ENCODE peak calls at places on chromosomes 3 and 15, in five cellular contexts. V is H9, I is IMR-90, P is mesenchymal stem cell, H is neuronal stem cell. Y is an unnamed sample.

GRCh38 chr3:177478170-177478859 is 281.0 kb upstream of the TBL1XR1 start:
- DNase-seq in P (peak; percentile 97), I (peak; percentile 100), H (no peak), V (no peak), Y (no peak)

GRCh38 chr3:118573922-118574321 is 460.7 kb downstream of the IGSF11 start:
- DNase-seq in I (no peak), P (no peak), H (no peak), V (no peak), Y (no peak)

GRCh38 chr15:100201376-100202280 is 140.1 kb downstream of the ADAMTS17 start:
- DNase-seq in V (no peak), I (no peak), H (no peak), P (peak; percentile 1), Y (no peak)

GRCh38 chr15:73927003-73927475 is 777 bp downstream of the LOXL1 start:
- DNase-seq in V (peak; percentile 67), P (peak; percentile 54), H (no peak), I (no peak), Y (peak; percentile 70)

GRCh38 chr3:179898024-179898423 is 138.7 kb downstream of the PEX5L start:
- DNase-seq in H (peak; percentile 54), I (peak; percentile 55), V (peak; percentile 77), P (peak; percentile 64), Y (peak; percentile 97)

GRCh38 chr3:192121921-192122320 is 605.4 kb downstream of the FGF12 start:
- DNase-seq in I (no peak), V (no peak), P (no peak), H (no peak), Y (no peak)

GRCh38 chr15:69855601-69856000 is 242.1 kb downstream of the TLE3 start:
- DNase-seq in H (no peak), I (no peak), P (peak; percentile 66), V (no peak), Y (no peak)

GRCh38 chr3:172181936-172182708 is 142.7 kb downstream of the FNDC3B start:
- DNase-seq in I (peak; percentile 82), P (peak; percentile 93), V (no peak), H (no peak), Y (peak; percentile 75)

GRCh38 chr15:55980511-55980910 is 12.9 kb downstream of the NEDD4 start:
- DNase-seq in V (no peak), P (no peak), H (no peak), I (no peak), Y (no peak)

GRCh38 chr3:79937567-79937966 is 169.8 kb upstream of the ROBO1 start:
- DNase-seq in H (peak; percentile 60), V (no peak), P (no peak), I (no peak), Y (peak; percentile 92)

GRCh38 chr3:31312400-31312799 is 220.3 kb upstream of the STT3B start:
- DNase-seq in P (no peak), I (no peak), V (no peak), H (no peak), Y (no peak)

GRCh38 chr15:48373855-48374421 is 42.7 kb downstream of the DUT start:
- DNase-seq in I (peak; percentile 81), V (no peak), H (no peak), P (peak; percentile 38), Y (no peak)

GRCh38 chr3:171342200-171342599 is 118.0 kb downstream of the TNIK start:
- DNase-seq in I (no peak), P (no peak), V (no peak), H (no peak), Y (no peak)

GRCh38 chr3:49803464-49804140 is 541 bp downstream of the INKA1 start:
- DNase-seq in V (peak; percentile 74), P (no peak), H (peak; percentile 48), I (peak; percentile 39), Y (no peak)

GRCh38 chr15:88465633-88466219 is 1.5 kb downstream of the MRPL46 start:
- DNase-seq in V (no peak), H (no peak), P (peak; percentile 54), I (peak; percentile 55), Y (peak; percentile 36)

GRCh38 chr3:17133637-17134545 is 249.1 kb downstream of the PLCL2 start:
- DNase-seq in H (no peak), I (no peak), V (no peak), P (no peak), Y (no peak)

GRCh38 chr3:46395210-46395661 is 11.6 kb downstream of the CCR5AS start:
- DNase-seq in V (peak; percentile 45), P (no peak), I (peak; percentile 33), H (no peak), Y (no peak)

DNA sequence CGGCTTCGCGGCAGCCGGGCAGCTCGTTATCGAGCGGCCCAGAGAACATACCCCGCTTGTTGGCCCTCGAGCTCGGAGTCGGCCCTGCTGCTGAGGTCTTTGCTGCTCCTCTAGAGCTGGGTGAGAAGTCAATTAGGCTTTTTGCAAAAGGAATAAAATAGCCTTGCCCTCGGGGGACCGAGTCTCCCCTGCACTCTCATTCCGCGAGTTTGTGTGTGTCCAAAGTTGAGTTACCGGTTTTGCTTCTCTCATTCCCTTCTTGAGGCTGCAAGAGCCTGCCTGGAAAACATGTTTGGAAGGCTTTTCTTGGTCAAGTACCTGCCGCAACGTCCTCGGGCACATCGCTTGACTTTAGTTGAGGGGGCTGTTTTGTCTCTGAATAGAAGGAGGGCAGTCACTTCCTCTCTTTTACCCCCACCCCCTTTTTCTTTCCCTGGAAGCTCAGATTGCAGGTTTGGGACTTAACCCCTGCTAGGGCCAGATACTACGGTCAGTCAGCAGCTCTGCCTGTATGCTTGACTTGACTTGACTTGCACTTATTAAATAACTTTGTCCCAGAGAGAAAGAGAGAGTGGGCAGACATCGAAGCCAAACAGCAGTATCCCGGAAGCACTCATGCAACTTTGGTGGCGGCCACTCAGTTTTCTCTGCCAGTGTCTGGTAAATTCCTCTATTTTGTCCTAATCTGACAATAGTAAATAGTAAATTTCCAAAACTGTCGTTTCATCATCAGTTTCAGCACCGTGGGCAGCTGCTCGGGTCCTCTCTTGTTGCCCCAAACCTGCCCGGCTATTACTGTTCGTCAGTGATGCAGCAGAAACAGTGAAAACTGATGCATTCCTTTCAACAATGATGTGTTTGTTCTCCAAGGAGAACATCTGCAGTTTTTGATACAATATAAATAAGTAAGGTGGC is 609 bp downstream of the RNF13 start:
- DNase-seq in H (peak; percentile 55), P (peak; percentile 70), V (peak; percentile 58), I (peak; percentile 47), Y (peak; percentile 78)
- H3K18ac ChIP-seq in H (peak overlapping the region; percentile 78), P (peak overlapping the region; percentile 79), V (no peak overlapping the region), I (no peak overlapping the region), Y (peak overlapping the region; percentile 5)

GRCh38 chr3:143274291-143274690 is 154.7 kb downstream of the CHST2 start:
- DNase-seq in I (no peak), P (no peak), H (no peak), V (no peak), Y (no peak)
- H2BK15ac ChIP-seq in I (no peak overlapping the region), P (no peak overlapping the region), H (no peak overlapping the region), V (no peak overlapping the region), Y (no peak overlapping the region)

GRCh38 chr15:50190166-50190570 is 8.2 kb downstream of the SLC27A2 start:
- DNase-seq in V (no peak), H (no peak), P (no peak), I (no peak), Y (no peak)

GRCh38 chr15:50187525-50187924 is 5.5 kb downstream of the SLC27A2 start:
- DNase-seq in I (no peak), P (no peak), V (no peak), H (no peak), Y (no peak)

GRCh38 chr15:50187997-50188396 is 6.0 kb downstream of the SLC27A2 start:
- DNase-seq in H (peak; percentile 21), P (no peak), I (no peak), V (no peak), Y (no peak)

GRCh38 chr15:50190723-50191122 is 8.7 kb downstream of the SLC27A2 start:
- DNase-seq in V (no peak), P (no peak), H (no peak), I (no peak), Y (no peak)

DNA sequence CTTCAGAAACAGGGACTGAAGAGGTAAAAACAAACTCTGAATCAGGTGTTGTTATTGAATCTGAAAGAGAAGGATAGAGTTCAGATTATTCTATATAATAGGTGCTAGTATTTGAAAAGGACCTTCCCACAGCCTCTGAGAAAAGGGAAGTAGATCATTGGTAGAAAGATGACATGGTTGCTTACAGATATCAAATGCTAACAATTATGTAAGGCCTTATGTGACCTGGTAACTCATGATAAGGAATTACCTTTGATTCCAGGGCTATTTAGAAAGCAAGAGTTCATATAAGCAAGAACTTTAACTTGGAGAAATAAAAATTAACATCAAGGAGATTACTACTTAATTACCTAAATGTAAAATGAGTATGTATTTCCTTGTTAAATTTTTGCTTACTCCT is 7.6 kb downstream of the SLC27A2 start:
- DNase-seq in H (no peak), I (no peak), P (no peak), V (no peak), Y (no peak)
- H3K4me2 ChIP-seq in H (no peak overlapping the region), I (no peak overlapping the region), P (no peak overlapping the region), V (no peak overlapping the region), Y (no peak overlapping the region)

GRCh38 chr3:98901465-98902174 is at the start of gene DCBLD2:
- DNase-seq in I (peak; percentile 99), H (peak; percentile 98), V (peak; percentile 99), P (peak; percentile 100), Y (peak; percentile 100)
- H3K18ac ChIP-seq in I (peak within 1 kb of the TSS; percentile 56), H (peak within 1 kb of the TSS; percentile 99), V (peak within 1 kb of the TSS; percentile 96), P (peak within 1 kb of the TSS; percentile 62), Y (peak within 1 kb of the TSS; percentile 70)

Y was measured in mesendoderm.